ENCODE peak calls at places on chromosomes 1 and 21, in seven cellular contexts. Z is stimulated activated CD4-positive, alpha-beta T cell treated with anti-CD3 and anti-CD28 coated beads, TNF-alpha, amount 100 ng/mL, for 24 hours; H is activated effector memory CD4-positive, alpha-beta T cell treated with anti-CD3 and anti-CD28 coated beads, Interleukin-2, amount 50 U/mL, for 16 hours; W is NCI-H345; M is AG10803; B is AG08396; Q is IMR-90. O is an unnamed sample.

GRCh38 chr1:86472767-86473166 is 4.0 kb downstream of the CLCA1 start:
- DNase-seq in Z (no peak), H (no peak), W (no peak), M (no peak), B (no peak), Q (no peak), O (no peak)

GRCh38 chr1:39500862-39501389 is 9.5 kb downstream of the BMP8A start:
- DNase-seq in Z (no peak), H (no peak), W (no peak), M (no peak), B (no peak), Q (no peak), O (no peak)

GRCh38 chr1:244454412-244454811 is 2.7 kb upstream of the ADSS2 start:
- DNase-seq in Z (no peak), H (no peak), W (no peak), M (no peak), B (no peak), Q (no peak), O (no peak)

GRCh38 chr1:15106608-15107007 is 46.9 kb upstream of the TMEM51 start:
- DNase-seq in Z (no peak), H (peak; percentile 36), W (peak; percentile 21), M (no peak), B (no peak), Q (no peak), O (no peak)

GRCh38 chr1:200279810-200280411 is 129.9 kb downstream of the ZNF281 start:
- DNase-seq in Z (peak; percentile 24), H (peak; percentile 65), W (peak; percentile 40), M (peak; percentile 43), B (peak; percentile 47), Q (peak; percentile 60), O (no peak)

GRCh38 chr1:161848676-161849075 is 82.6 kb downstream of the ATF6 start:
- DNase-seq in Z (no peak), H (no peak), W (no peak), M (peak; percentile 68), B (no peak), Q (no peak), O (no peak)

GRCh38 chr21:27756191-27756590 is 789.3 kb upstream of the ADAMTS5 start:
- DNase-seq in Z (no peak), H (no peak), W (no peak), M (no peak), B (no peak), Q (no peak), O (no peak)

GRCh38 chr1:39089811-39090519 is 63.8 kb downstream of the NDUFS5 start:
- DNase-seq in Z (no peak), H (peak; percentile 51), W (no peak), M (peak; percentile 55), B (no peak), Q (no peak), O (no peak)

GRCh38 chr1:9183441-9183840 is 51.1 kb upstream of the H6PD start:
- DNase-seq in Z (no peak), H (no peak), W (no peak), M (no peak), B (no peak), Q (no peak), O (no peak)

GRCh38 chr1:243575070-243575469 is 275.0 kb downstream of the AKT3 start:
- DNase-seq in Z (no peak), H (no peak), W (peak; percentile 12), M (no peak), B (no peak), Q (peak; percentile 41), O (no peak)

GRCh38 chr1:49183489-49183888 is 406.8 kb upstream of the BEND5 start:
- DNase-seq in Z (no peak), H (no peak), W (no peak), M (no peak), B (no peak), Q (no peak), O (no peak)

GRCh38 chr1:197686702-197687355 is 88.5 kb downstream of the DENND1B start:
- DNase-seq in Z (no peak), H (no peak), W (no peak), M (no peak), B (no peak), Q (no peak), O (no peak)

GRCh38 chr1:25837253-25837875 is 17.6 kb downstream of the MTFR1L start:
- DNase-seq in Z (no peak), H (no peak), W (peak; percentile 6), M (no peak), B (no peak), Q (no peak), O (no peak)

GRCh38 chr21:39518055-39518844 is 66.5 kb downstream of the SH3BGR start:
- DNase-seq in Z (peak; percentile 19), H (peak; percentile 72), W (peak; percentile 93), M (peak; percentile 32), B (peak; percentile 73), Q (peak; percentile 32), O (peak; percentile 54)

GRCh38 chr1:67489643-67490042 is 59.4 kb upstream of the SERBP1 start:
- DNase-seq in Z (no peak), H (no peak), W (peak; percentile 10), M (peak; percentile 8), B (no peak), Q (peak; percentile 15), O (no peak)

GRCh38 chr1:94236021-94236491 is 1.3 kb downstream of the ARHGAP29 start:
- DNase-seq in Z (no peak), H (no peak), W (no peak), M (peak; percentile 80), B (peak; percentile 52), Q (peak; percentile 8), O (no peak)

GRCh38 chr1:108845991-108846390 is 10.9 kb downstream of the AKNAD1 start:
- DNase-seq in Z (no peak), H (no peak), W (no peak), M (no peak), B (no peak), Q (no peak), O (no peak)

GRCh38 chr1:237794071-237794470 is 96.7 kb downstream of the ZP4 start:
- DNase-seq in Z (no peak), H (no peak), W (no peak), M (no peak), B (no peak), Q (no peak), O (no peak)

GRCh38 chr1:23026573-23026972 is 7.3 kb downstream of the KDM1A start:
- DNase-seq in Z (no peak), H (no peak), W (no peak), M (no peak), B (no peak), Q (no peak), O (no peak)